ENCODE peak calls at places on chromosomes 11 and 22, in seven cellular contexts. Y, U, C, J, S, T and O are unnamed samples.

GRCh38 chr22:20977516-20978170 is 4.5 kb upstream of the LZTR1 start:
- DNase-seq in Y (no peak), U (no peak), C (no peak), J (no peak), S (no peak), T (no peak), O (no peak)

GRCh38 chr22:40671796-40672360 is 7.4 kb upstream of the MCHR1 start:
- DNase-seq in Y (no peak), U (no peak), C (no peak), J (no peak), S (no peak), T (no peak), O (no peak)

GRCh38 chr11:69638941-69639681 is 1.8 kb upstream of the CCND1 start:
- DNase-seq in Y (peak; percentile 96), U (peak; percentile 63), C (peak; percentile 98), J (peak; percentile 67), S (peak; percentile 93), T (peak; percentile 98), O (peak; percentile 95)

GRCh38 chr11:125423247-125423849 is 72.7 kb downstream of the FEZ1 start:
- DNase-seq in Y (no peak), U (no peak), C (no peak), J (peak; percentile 36), S (no peak), T (no peak), O (peak; percentile 44)

GRCh38 chr22:41563051-41563711 is 2.4 kb downstream of the CSDC2 start:
- DNase-seq in Y (peak; percentile 62), U (no peak), C (peak; percentile 30), J (no peak), S (peak; percentile 48), T (peak; percentile 53), O (peak; percentile 26)

GRCh38 chr11:34250732-34251639 is 106.8 kb downstream of the ABTB2 start:
- DNase-seq in Y (peak; percentile 69), U (peak; percentile 87), C (peak; percentile 58), J (peak; percentile 56), S (peak; percentile 85), T (peak; percentile 69), O (peak; percentile 62)

GRCh38 chr11:97856666-97857065 is 1164.1 kb upstream of the CNTN5 start:
- DNase-seq in Y (no peak), U (no peak), C (no peak), J (no peak), S (no peak), T (no peak), O (no peak)

GRCh38 chr11:61917357-61918109 is at the start of gene RAB3IL1:
- DNase-seq in Y (peak; percentile 78), U (peak; percentile 52), C (peak; percentile 54), J (no peak), S (peak; percentile 41), T (peak; percentile 30), O (peak; percentile 42)

GRCh38 chr11:18105802-18106574 is at the start of gene SAAL1:
- DNase-seq in Y (peak; percentile 88), U (peak; percentile 75), C (peak; percentile 88), J (peak; percentile 93), S (peak; percentile 86), T (peak; percentile 88), O (peak; percentile 91)

GRCh38 chr22:19718255-19719054 is 4.2 kb downstream of the SEPTIN5 start:
- DNase-seq in Y (no peak), U (no peak), C (no peak), J (no peak), S (no peak), T (no peak), O (no peak)

GRCh38 chr11:112877561-112877960 is 83.7 kb upstream of the NCAM1 start:
- DNase-seq in Y (no peak), U (no peak), C (no peak), J (no peak), S (no peak), T (no peak), O (no peak)

DNA sequence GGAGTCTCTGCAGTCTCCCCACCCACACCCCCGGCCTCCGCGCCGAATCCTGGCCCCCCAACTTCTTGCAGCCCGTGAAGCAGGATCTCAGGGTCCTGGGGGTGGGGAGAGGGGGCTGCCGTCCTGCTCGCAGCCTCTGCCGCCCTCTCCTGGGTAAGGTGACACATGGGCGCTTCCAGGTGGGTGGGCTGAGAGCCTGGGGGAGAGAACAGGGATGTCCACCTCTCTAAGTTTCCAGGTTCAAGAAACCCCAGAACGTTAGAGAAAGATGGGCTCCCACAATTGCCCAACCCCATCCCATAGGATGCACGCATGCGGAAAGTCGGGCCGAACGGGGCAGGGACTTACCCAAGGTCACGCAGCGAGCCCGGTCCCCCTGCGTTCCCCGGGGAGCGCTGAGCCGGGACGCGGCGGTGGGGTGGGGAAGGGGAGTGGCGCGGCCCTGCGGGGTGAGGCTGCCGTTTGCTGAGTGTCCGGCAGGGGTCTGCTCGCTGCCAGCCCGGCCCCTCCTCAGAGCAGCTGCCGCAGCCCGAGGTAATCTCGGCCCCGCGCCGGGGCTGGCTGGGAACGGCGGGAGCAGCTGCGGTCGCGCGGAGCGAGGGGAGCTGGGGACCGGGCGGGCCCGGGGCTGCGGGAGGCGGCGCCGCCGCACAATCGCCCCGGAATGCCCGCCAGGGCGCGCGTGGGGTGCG is 705 bp upstream of the CAPN1 start:
- DNase-seq in Y (peak; percentile 64), U (peak; percentile 66), C (peak; percentile 82), J (peak; percentile 80), S (peak; percentile 65), T (peak; percentile 77), O (peak; percentile 87)
- TF ChIP-seq CTCF in Y (peak; percentile 47), U (peak; percentile 75), C (peak; percentile 17), J (peak; percentile 69), S (peak; percentile 75), T (peak; percentile 52), O (peak; percentile 71)

GRCh38 chr11:79705648-79706047 is 264.8 kb upstream of the TENM4 start:
- DNase-seq in Y (no peak), U (no peak), C (no peak), J (no peak), S (no peak), T (no peak), O (no peak)

DNA sequence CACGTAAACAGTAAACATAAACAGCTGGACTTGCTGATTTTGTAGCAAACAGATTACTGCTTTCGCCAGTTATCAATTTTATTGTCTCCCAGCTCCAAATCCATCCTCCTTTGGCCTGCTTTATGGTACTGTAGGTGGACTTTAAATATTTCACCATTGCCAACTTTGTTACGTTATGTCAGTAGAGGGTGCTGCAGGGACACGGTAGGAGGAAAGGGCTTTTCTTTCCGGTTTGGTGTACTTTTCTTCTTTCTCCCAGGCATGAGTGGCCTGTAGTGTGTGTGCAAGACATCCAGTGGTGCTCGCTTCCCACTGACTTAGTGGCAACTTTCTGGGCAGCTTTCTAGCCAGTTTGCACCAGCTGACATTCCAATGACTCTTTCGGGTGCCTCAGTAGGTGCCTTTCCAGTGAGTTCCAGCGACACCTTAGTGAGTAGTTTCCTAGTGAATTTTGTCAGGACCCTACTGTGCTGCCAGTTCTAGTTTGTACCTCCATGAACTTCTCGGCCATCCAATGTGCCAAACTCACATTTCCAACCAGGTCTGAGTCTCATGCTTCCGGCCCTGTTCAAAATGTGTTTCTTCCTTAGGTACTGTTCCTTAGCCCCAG is 267.6 kb upstream of the TENM4 start:
- DNase-seq in Y (no peak), U (no peak), C (peak; percentile 36), J (peak; percentile 43), S (peak; percentile 58), T (peak; percentile 31), O (peak; percentile 9)
- TF ChIP-seq CTCF in Y (peak; percentile 29), U (no peak), C (peak; percentile 73), J (peak; percentile 60), S (peak; percentile 25), T (peak; percentile 23), O (no peak)

GRCh38 chr11:82462588-82462987 is 271.1 kb downstream of the FAM181B start:
- DNase-seq in Y (no peak), U (no peak), C (no peak), J (no peak), S (no peak), T (no peak), O (no peak)

GRCh38 chr11:82458147-82458546 is 275.5 kb downstream of the FAM181B start:
- DNase-seq in Y (no peak), U (no peak), C (no peak), J (no peak), S (no peak), T (no peak), O (no peak)

GRCh38 chr11:82458777-82459176 is 274.9 kb downstream of the FAM181B start:
- DNase-seq in Y (no peak), U (no peak), C (no peak), J (no peak), S (no peak), T (no peak), O (no peak)
- TF ChIP-seq CTCF in Y (no peak), U (no peak), C (no peak), J (no peak), S (no peak), T (no peak), O (no peak)

DNA sequence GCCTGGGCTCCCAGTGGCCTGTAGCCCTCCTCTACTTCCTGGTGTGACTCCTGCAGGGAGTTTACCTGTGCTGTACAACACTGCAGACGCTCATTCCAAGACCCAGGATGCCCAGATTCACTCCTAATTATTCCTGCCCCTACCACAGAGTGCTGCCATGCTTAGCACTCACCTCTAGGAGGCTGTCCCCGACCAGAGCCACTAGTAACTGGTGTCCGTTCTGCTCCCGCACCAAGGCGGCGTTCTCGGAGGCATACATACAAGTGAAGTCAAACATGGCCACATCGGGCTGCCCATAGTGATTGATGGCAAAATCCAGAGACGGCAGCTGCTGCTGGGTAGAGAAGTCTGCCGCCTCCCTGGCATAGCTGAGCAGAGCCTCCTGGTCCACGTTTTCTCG is 122.3 kb upstream of the BID start:
- DNase-seq in Y (peak; percentile 74), U (peak; percentile 93), C (peak; percentile 78), J (no peak), S (no peak), T (peak; percentile 44), O (no peak)
- TF ChIP-seq CTCF in Y (peak; percentile 51), U (peak; percentile 82), C (peak; percentile 80), J (peak; percentile 10), S (no peak), T (no peak), O (no peak)

DNA sequence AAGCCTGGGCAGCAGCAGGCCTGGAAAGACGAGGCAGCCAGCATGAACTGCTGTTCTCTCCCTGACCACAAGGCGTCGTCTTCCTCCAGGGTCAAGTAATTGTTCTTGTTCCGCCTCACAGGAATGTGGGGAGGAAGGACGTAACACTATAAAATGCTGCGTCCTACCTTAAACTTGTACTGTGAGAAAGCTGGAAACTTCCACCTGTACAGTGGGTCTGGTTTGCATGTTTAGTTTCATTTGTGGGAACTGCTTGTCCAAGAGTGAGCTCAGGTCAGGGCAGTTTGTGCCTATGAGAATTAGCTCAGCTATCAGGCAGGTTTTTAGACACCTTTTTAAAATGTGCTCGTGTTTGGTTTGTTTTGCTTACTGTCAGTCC is 55.2 kb downstream of the PANX1 start:
- DNase-seq in Y (peak; percentile 36), U (no peak), C (peak; percentile 68), J (peak; percentile 69), S (peak; percentile 55), T (peak; percentile 73), O (peak; percentile 69)
- TF ChIP-seq CTCF in Y (peak; percentile 71), U (peak; percentile 45), C (peak; percentile 91), J (peak; percentile 83), S (peak; percentile 72), T (peak; percentile 67), O (peak; percentile 65)

GRCh38 chr11:74524978-74525377 is 31.5 kb upstream of the LIPT2 start:
- DNase-seq in Y (no peak), U (no peak), C (no peak), J (no peak), S (no peak), T (no peak), O (no peak)
- TF ChIP-seq CTCF in Y (no peak), U (no peak), C (no peak), J (no peak), S (no peak), T (no peak), O (no peak)